ENCODE peak calls at places on chromosomes 12 and 14, in five cellular contexts. Y is HCT116, J is right cardiac atrium, F is Daoy, Z is NCI-H526 treated with DMSO at 0.1 percent for 48 hours. G is an unnamed sample.

GRCh38 chr12:130658106-130658505 is 58.0 kb downstream of the RIMBP2 start:
- DNase-seq in Y (no peak), J (no peak), F (no peak), Z (peak; percentile 55), G (no peak)

GRCh38 chr12:47707905-47708543 is 2.2 kb upstream of the RPAP3 start:
- DNase-seq in Y (no peak), J (no peak), F (no peak), Z (no peak), G (no peak)

GRCh38 chr12:6950401-6950801 is 755 bp upstream of the PTPN6 start:
- DNase-seq in Y (no peak), J (no peak), F (no peak), Z (no peak), G (no peak)

GRCh38 chr12:107847830-107848229 is 73.3 kb downstream of the ASCL4 start:
- DNase-seq in Y (no peak), J (peak; percentile 47), F (no peak), Z (no peak), G (no peak)

GRCh38 chr12:53999596-54000104 is 311 bp upstream of the HOXC9 start:
- DNase-seq in Y (peak; percentile 75), J (no peak), F (peak; percentile 81), Z (no peak), G (no peak)

GRCh38 chr14:88568196-88568595 is 5.4 kb downstream of the ZC3H14 start:
- DNase-seq in Y (no peak), J (no peak), F (no peak), Z (no peak), G (no peak)

GRCh38 chr14:57390806-57391562 is 598 bp downstream of the NAA30 start:
- DNase-seq in Y (no peak), J (peak; percentile 68), F (peak; percentile 47), Z (peak; percentile 62), G (peak; percentile 14)

GRCh38 chr14:56004807-56005579 is 113.2 kb upstream of the PELI2 start:
- DNase-seq in Y (no peak), J (peak; percentile 60), F (peak; percentile 77), Z (peak; percentile 57), G (no peak)

GRCh38 chr12:44876554-44877275 is 600 bp upstream of the NELL2 start:
- DNase-seq in Y (no peak), J (peak; percentile 65), F (peak; percentile 58), Z (peak; percentile 37), G (no peak)

GRCh38 chr12:73902270-73902669 is 635.4 kb upstream of the ATXN7L3B start:
- DNase-seq in Y (no peak), J (no peak), F (no peak), Z (no peak), G (no peak)

GRCh38 chr12:14264777-14265176 is 100.7 kb upstream of the ATF7IP start:
- DNase-seq in Y (no peak), J (no peak), F (no peak), Z (no peak), G (no peak)

GRCh38 chr14:82759691-82760090 is 1226.0 kb upstream of the SEL1L start:
- DNase-seq in Y (no peak), J (no peak), F (no peak), Z (no peak), G (no peak)

GRCh38 chr12:4825139-4825858 is 84.4 kb upstream of the KCNA1 start:
- DNase-seq in Y (no peak), J (no peak), F (peak; percentile 32), Z (no peak), G (no peak)

GRCh38 chr12:6697584-6698351 is 2.8 kb downstream of the PIANP start:
- DNase-seq in Y (peak; percentile 45), J (no peak), F (peak; percentile 80), Z (no peak), G (no peak)

GRCh38 chr12:82880442-82880901 is 193.8 kb downstream of the TMTC2 start:
- DNase-seq in Y (no peak), J (no peak), F (no peak), Z (no peak), G (no peak)

GRCh38 chr12:23055004-23055403 is 430.0 kb downstream of the ETNK1 start:
- DNase-seq in Y (peak; percentile 8), J (no peak), F (no peak), Z (peak; percentile 24), G (no peak)

GRCh38 chr12:10641735-10642500 is 28.5 kb upstream of the MAGOHB start:
- DNase-seq in Y (no peak), J (no peak), F (peak; percentile 13), Z (no peak), G (no peak)

GRCh38 chr12:71295913-71296312 is 138.1 kb upstream of the TSPAN8 start:
- DNase-seq in Y (no peak), J (no peak), F (no peak), Z (no peak), G (no peak)

GRCh38 chr12:105257321-105257728 is 21.4 kb upstream of the APPL2 start:
- DNase-seq in Y (no peak), J (no peak), F (peak; percentile 70), Z (no peak), G (no peak)

GRCh38 chr12:48350249-48351021 is at the start of gene ZNF641:
- DNase-seq in Y (no peak), J (peak; percentile 95), F (peak; percentile 88), Z (peak; percentile 39), G (peak; percentile 86)

GRCh38 chr12:85057370-85057963 is 21.3 kb downstream of the LRRIQ1 start:
- DNase-seq in Y (peak; percentile 39), J (no peak), F (peak; percentile 45), Z (peak; percentile 35), G (peak; percentile 33)

GRCh38 chr14:58151264-58151700 is 731 bp downstream of the ARMH4 start:
- DNase-seq in Y (no peak), J (no peak), F (no peak), Z (peak; percentile 41), G (no peak)

GRCh38 chr12:109523071-109523470 is 45.6 kb downstream of the UBE3B start:
- DNase-seq in Y (no peak), J (peak; percentile 89), F (no peak), Z (no peak), G (peak; percentile 35)

GRCh38 chr12:42180990-42181611 is 36.4 kb upstream of the GXYLT1 start:
- DNase-seq in Y (no peak), J (no peak), F (no peak), Z (peak; percentile 14), G (peak; percentile 7)

GRCh38 chr12:94553130-94553519 is 93.5 kb upstream of the CEP83 start:
- DNase-seq in Y (peak; percentile 51), J (no peak), F (peak; percentile 74), Z (no peak), G (peak; percentile 93)

G was measured in globus pallidus.